ENCODE peak calls at places on chromosomes 13 and 19, in six cellular contexts. N is K562, O is IMR-90, V is SK-N-SH, Z is A549, U is HepG2. J is an unnamed sample.

GRCh38 chr19:8004723-8005513 is 523 bp downstream of the ELAVL1 start:
- DNase-seq in N (peak), O (peak), V (peak), Z (no peak), U (no peak), J (no peak)

GRCh38 chr19:51948979-51949378 is 21.7 kb downstream of the ZNF613 start:
- DNase-seq in N (no peak), O (peak), V (peak), Z (no peak), U (no peak), J (no peak)

GRCh38 chr19:6714749-6715555 is 5.5 kb downstream of the C3 start:
- DNase-seq in N (no peak), O (no peak), V (no peak), Z (no peak), U (no peak), J (no peak)

GRCh38 chr13:101289764-101290163 is 126.5 kb downstream of the NALCN start:
- DNase-seq in N (no peak), O (peak), V (peak), Z (peak), U (no peak), J (no peak)

GRCh38 chr19:35090160-35090794 is 25.3 kb upstream of the FXYD3 start:
- DNase-seq in N (peak), O (peak), V (peak), Z (peak), U (peak), J (no peak)

GRCh38 chr13:49681837-49682236 is 9.4 kb downstream of the EBPL start:
- DNase-seq in N (no peak), O (peak), V (no peak), Z (no peak), U (no peak), J (no peak)

GRCh38 chr19:14502334-14503092 is 6.6 kb upstream of the GIPC1 start:
- DNase-seq in N (no peak), O (no peak), V (no peak), Z (peak), U (peak), J (no peak)

GRCh38 chr13:99273128-99273527 is 14.9 kb upstream of the GPR18 start:
- DNase-seq in N (no peak), O (no peak), V (no peak), Z (no peak), U (no peak), J (no peak)

GRCh38 chr13:52455677-52456041 is 381 bp downstream of the CKAP2 start:
- DNase-seq in N (peak), O (peak), V (peak), Z (peak), U (peak), J (no peak)

GRCh38 chr13:28449826-28450773 is 44.8 kb downstream of the FLT1 start:
- DNase-seq in N (no peak), O (no peak), V (no peak), Z (no peak), U (no peak), J (no peak)

GRCh38 chr19:18879579-18880373 is 16.2 kb downstream of the CERS1 start:
- DNase-seq in N (peak), O (no peak), V (peak), Z (peak), U (no peak), J (no peak)

GRCh38 chr19:56333506-56333905 is 18.9 kb upstream of the ZSCAN5A start:
- DNase-seq in N (peak), O (peak), V (peak), Z (peak), U (peak), J (no peak)

GRCh38 chr19:18776736-18777135 is 14.4 kb downstream of the COMP start:
- DNase-seq in N (no peak), O (peak), V (no peak), Z (no peak), U (no peak), J (no peak)

GRCh38 chr13:101209206-101209893 is 207.0 kb downstream of the NALCN start:
- DNase-seq in N (no peak), O (no peak), V (no peak), Z (no peak), U (no peak), J (no peak)

GRCh38 chr19:31264379-31264778 is 84.9 kb downstream of the TSHZ3 start:
- DNase-seq in N (no peak), O (no peak), V (no peak), Z (no peak), U (no peak), J (no peak)

GRCh38 chr13:113656831-113657671 is 947 bp downstream of the ATP4B start:
- DNase-seq in N (no peak), O (no peak), V (no peak), Z (no peak), U (no peak), J (no peak)

GRCh38 chr13:39910833-39911232 is 255.4 kb downstream of the COG6 start:
- DNase-seq in N (no peak), O (no peak), V (no peak), Z (no peak), U (no peak), J (no peak)

GRCh38 chr19:14494910-14495677 is 833 bp downstream of the GIPC1 start:
- DNase-seq in N (peak), O (no peak), V (peak), Z (no peak), U (no peak), J (no peak)

GRCh38 chr13:110521296-110521680 is 40.2 kb downstream of the RAB20 start:
- DNase-seq in N (no peak), O (no peak), V (no peak), Z (no peak), U (no peak), J (no peak)

GRCh38 chr13:110524484-110525254 is 36.9 kb downstream of the RAB20 start:
- DNase-seq in N (no peak), O (no peak), V (peak), Z (no peak), U (no peak), J (no peak)

GRCh38 chr13:110523838-110524237 is 37.7 kb downstream of the RAB20 start:
- DNase-seq in N (no peak), O (no peak), V (no peak), Z (no peak), U (no peak), J (no peak)

GRCh38 chr13:110521946-110522345 is 39.6 kb downstream of the RAB20 start:
- DNase-seq in N (no peak), O (no peak), V (no peak), Z (no peak), U (no peak), J (no peak)

GRCh38 chr13:110523180-110523579 is 38.3 kb downstream of the RAB20 start:
- DNase-seq in N (no peak), O (no peak), V (no peak), Z (no peak), U (no peak), J (no peak)
- H3K27ac ChIP-seq in N (no peak), O (no peak), V (no peak), Z (no peak), U (no peak), J (no peak)

GRCh38 chr13:103277099-103277498 is 210.9 kb upstream of the SLC10A2 start:
- DNase-seq in N (no peak), O (no peak), V (no peak), Z (no peak), U (no peak), J (peak)

GRCh38 chr13:103275708-103276107 is 209.5 kb upstream of the SLC10A2 start:
- DNase-seq in N (no peak), O (no peak), V (peak), Z (no peak), U (no peak), J (no peak)

GRCh38 chr13:103273825-103274224 is 207.6 kb upstream of the SLC10A2 start:
- DNase-seq in N (no peak), O (no peak), V (no peak), Z (no peak), U (no peak), J (no peak)

GRCh38 chr13:103275079-103275478 is 208.9 kb upstream of the SLC10A2 start:
- DNase-seq in N (no peak), O (no peak), V (no peak), Z (no peak), U (no peak), J (no peak)

DNA sequence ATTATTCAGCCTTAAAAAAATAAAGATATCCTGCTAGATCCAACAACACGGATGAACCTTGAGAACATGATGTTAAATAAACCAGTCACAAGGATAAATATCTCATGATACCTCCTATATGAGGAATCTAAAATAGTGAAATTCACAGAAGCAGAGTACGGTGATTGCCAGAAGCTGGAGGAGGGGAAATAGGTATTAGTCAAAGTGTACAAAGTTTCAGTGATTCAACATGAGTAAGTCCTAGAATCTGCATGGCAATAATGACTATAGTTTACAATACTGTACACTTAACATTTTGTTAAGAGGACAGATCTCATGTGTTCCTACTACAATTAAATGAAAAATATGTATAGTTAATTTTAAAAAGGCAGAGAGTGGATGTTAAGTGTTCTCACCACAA is 206.6 kb upstream of the SLC10A2 start:
- DNase-seq in N (no peak), O (peak), V (no peak), Z (no peak), U (no peak), J (no peak)
- TF ChIP-seq SMC3 in N (no peak), O (no peak), V (no peak), Z (no peak), U (no peak), J (no peak)

GRCh38 chr19:10222201-10222890 is 8.8 kb downstream of the S1PR2 start:
- DNase-seq in N (no peak), O (no peak), V (no peak), Z (no peak), U (no peak), J (no peak)
- H3K27ac ChIP-seq in N (no peak), O (no peak), V (no peak), Z (no peak), U (no peak), J (peak)

GRCh38 chr19:32345261-32346207 is at the start of gene ZNF507:
- DNase-seq in N (peak), O (peak), V (peak), Z (peak), U (peak), J (no peak)

GRCh38 chr19:32343550-32344262 is 1.7 kb upstream of the ZNF507 start:
- DNase-seq in N (no peak), O (no peak), V (no peak), Z (peak), U (peak), J (no peak)

GRCh38 chr19:32350492-32350891 is 5.1 kb downstream of the ZNF507 start:
- DNase-seq in N (no peak), O (no peak), V (no peak), Z (peak), U (peak), J (no peak)

GRCh38 chr19:32349724-32350475 is 4.5 kb downstream of the ZNF507 start:
- DNase-seq in N (no peak), O (peak), V (no peak), Z (no peak), U (no peak), J (no peak)

DNA sequence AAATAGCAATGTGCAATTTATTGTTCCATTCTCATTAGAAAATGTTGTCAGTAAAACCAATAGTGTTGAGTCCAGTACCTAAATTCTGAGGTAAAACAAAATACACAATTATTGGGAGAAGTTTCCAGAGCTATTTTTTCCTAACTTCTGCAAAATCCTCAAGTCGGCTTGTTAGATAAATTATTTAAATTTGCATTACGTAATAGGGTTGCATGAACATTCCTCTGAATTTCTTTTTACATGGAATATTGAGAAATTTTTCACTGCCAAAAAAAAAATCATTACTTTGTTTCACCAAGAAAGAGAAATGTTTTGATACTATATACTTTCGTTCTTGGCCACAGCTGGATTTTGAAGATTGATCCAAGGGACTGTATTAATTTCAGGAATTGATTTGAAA is 1.5 kb downstream of the ZNF507 start:
- DNase-seq in N (no peak), O (no peak), V (no peak), Z (no peak), U (no peak), J (no peak)
- TF ChIP-seq SMC3 in N (no peak), O (no peak), V (no peak), Z (no peak), U (no peak), J (no peak)

GRCh38 chr19:46890423-46891170 is 29.8 kb downstream of the ARHGAP35 start:
- DNase-seq in N (no peak), O (peak), V (no peak), Z (peak), U (peak), J (no peak)
- H3K27ac ChIP-seq in N (no peak), O (peak), V (peak), Z (peak), U (peak), J (no peak)

DNA sequence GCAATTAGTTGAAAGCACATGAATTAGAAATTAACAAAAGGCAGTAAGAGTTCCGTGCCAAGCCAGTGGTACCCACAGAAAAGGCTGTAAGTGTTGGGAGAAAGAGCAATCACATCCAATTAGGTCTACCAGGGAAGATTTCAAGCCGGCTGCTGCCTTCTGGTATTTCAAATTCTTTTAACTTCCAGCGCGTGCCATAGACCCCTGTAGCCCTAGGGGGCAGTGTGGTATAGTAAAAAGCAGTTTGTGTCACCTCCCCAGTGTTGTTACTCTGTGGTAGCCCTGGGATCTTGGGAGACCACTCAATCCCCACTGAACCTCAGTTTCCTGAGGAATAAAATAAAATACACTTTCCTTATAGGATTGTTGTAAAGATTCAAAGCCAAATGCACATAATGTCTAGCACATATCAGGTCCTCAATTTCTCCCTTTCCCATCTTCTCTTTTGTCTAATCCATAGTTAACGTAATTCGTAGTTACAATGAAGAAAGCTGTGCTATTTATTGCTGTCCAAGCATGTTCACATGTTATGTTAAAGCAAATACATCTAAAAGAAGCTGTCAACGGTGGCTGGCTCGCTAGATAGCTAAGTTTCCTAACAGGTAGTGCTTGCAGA is 230.2 kb downstream of the TDRD3 start:
- DNase-seq in N (peak), O (peak), V (peak), Z (peak), U (peak), J (no peak)
- TF ChIP-seq SMC3 in N (peak), O (no peak), V (peak), Z (peak), U (peak), J (peak)

DNA sequence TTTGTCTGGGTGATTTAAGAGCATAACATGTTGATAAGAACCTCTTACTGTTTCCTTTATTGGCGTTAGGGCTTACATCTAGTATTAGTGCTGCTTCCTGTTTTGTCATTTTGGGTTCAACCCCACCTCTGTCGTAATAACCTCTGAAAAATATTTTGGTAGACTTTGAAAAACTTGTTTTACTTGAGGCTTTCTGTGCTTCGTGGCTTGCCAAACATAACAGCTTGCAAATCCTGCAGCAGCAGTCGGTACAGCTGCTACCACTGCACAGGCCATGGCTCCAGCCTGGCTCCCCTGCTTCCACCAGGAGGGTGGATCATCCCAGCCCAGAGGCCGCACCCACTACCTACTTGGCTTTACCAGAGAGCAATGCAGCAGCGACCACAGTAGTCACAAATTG is 11.8 kb upstream of the CEACAM4 start:
- DNase-seq in N (no peak), O (no peak), V (no peak), Z (no peak), U (no peak), J (no peak)
- H3K27ac ChIP-seq in N (no peak), O (no peak), V (no peak), Z (no peak), U (no peak), J (no peak)

DNA sequence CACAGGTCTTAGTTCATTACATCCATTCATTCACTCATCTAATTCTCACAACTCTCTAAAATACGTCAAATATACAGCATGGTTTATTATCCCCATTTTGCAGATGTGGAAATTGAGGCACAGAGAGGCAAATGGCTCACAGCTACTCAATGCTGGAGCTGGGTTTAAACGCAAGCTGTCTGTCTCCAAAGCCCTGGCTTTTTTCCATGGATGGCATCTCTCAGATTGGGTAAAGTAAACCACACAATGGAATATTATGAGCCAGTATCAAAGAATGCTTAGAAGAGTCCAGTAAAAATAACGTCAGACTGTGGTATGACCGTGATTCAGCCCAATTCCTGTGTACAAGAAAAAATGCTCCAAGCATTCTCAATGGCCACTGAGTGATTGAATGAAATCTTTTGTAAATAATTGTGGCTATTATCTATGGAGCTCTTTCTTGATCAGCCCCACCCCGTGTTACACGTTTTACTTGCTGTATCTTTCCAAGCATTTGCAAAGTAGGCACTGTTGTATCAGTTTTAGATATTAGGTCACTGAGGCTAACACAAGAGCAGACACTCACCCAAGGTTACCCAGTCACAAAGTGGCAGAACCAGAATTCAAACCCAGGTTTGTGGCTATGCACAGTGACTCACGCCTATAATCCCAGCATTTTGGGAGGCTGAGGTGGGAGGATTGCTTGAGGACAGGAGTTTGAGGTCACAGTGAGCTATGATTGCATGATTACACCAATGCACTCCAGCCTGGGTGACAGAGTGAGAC is 5.5 kb upstream of the ACP7 start:
- DNase-seq in N (no peak), O (peak), V (no peak), Z (peak), U (peak), J (no peak)
- TF ChIP-seq SMC3 in N (no peak), O (no peak), V (no peak), Z (no peak), U (no peak), J (no peak)

DNA sequence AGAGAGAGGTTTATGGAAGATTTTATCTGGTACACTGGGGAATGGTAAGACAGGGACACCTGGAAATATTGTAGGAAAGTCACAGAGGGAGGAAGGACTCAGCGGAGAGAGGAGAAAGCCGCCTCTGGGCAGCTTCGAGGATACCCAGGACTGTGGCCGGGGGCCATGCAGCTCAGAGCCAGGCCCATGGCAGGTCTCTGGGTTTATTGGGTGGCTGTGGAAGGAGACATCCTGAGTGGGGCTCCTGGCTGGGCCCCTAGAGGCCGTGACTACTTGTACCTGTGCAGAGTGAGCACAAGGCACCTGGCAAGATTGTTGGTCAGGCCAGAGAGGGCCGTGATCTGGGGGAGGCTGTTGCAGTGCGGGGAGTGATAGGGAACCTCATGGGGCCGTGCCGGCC is 3.4 kb downstream of the DAZAP1 start:
- DNase-seq in N (no peak), O (no peak), V (no peak), Z (no peak), U (no peak), J (no peak)
- H3K27ac ChIP-seq in N (peak), O (no peak), V (no peak), Z (no peak), U (peak), J (no peak)

J was measured in GM12878.